ENCODE peak calls at places on chromosomes 2 and 18, in four cellular contexts. Y, M, L and H are unnamed samples.
A peak's percentile ranks its signal among the peaks of the same experiment; 100 is the strongest.

GRCh38 chr2:240220371-240220770 is 79.9 kb upstream of the OTOS start:
- DNase-seq in L (no peak), Y (no peak), M (peak; percentile 9), H (no peak)

GRCh38 chr18:74451148-74451547 is 6.0 kb downstream of the DIPK1C start:
- DNase-seq in L (no peak), Y (no peak), M (peak; percentile 23), H (no peak)

GRCh38 chr2:38968021-38968420 is 78.3 kb downstream of the ARHGEF33 start:
- DNase-seq in Y (no peak), L (no peak), M (no peak), H (no peak)

GRCh38 chr2:13193900-13194299 is 477.2 kb downstream of the TRIB2 start:
- DNase-seq in Y (no peak), M (no peak), L (no peak), H (no peak)

GRCh38 chr2:43169987-43170732 is 56.2 kb downstream of the ZFP36L2 start:
- DNase-seq in Y (peak; percentile 72), M (no peak), L (no peak), H (no peak)

GRCh38 chr18:11660691-11661090 is 28.4 kb upstream of the GNAL start:
- DNase-seq in L (no peak), M (no peak), Y (no peak), H (peak; percentile 54)

GRCh38 chr2:7953184-7953583 is 728.7 kb upstream of the ID2 start:
- DNase-seq in Y (no peak), L (no peak), M (no peak), H (no peak)

GRCh38 chr2:18219676-18220075 is 340.8 kb downstream of the RDH14 start:
- DNase-seq in Y (no peak), L (no peak), M (no peak), H (no peak)

GRCh38 chr18:79889569-79889968 is 61.9 kb downstream of the SLC66A2 start:
- DNase-seq in M (no peak), Y (no peak), L (no peak), H (no peak)